ENCODE peak calls at places on chromosomes 6 and 20, in six cellular contexts. K, E, Y, T, F and J are unnamed samples.

GRCh38 chr6:760982-761955 is 68.3 kb upstream of the EXOC2 start:
- DNase-seq in K (no peak), E (no peak), Y (no peak), T (no peak), F (no peak), J (no peak)

GRCh38 chr6:156988276-156989158 is 211.3 kb downstream of the ARID1B start:
- DNase-seq in K (peak), E (no peak), Y (no peak), T (no peak), F (no peak), J (no peak)

GRCh38 chr6:127618729-127619128 is 41.8 kb downstream of the C6orf58 start:
- DNase-seq in K (no peak), E (no peak), Y (no peak), T (no peak), F (no peak), J (no peak)

GRCh38 chr6:139407718-139408222 is 33.3 kb upstream of the CITED2 start:
- DNase-seq in K (no peak), E (no peak), Y (no peak), T (no peak), F (no peak), J (no peak)

GRCh38 chr6:42698217-42698616 is 24.2 kb downstream of the PRPH2 start:
- DNase-seq in K (no peak), E (no peak), Y (no peak), T (no peak), F (no peak), J (no peak)

GRCh38 chr6:25603251-25603650 is 48.8 kb upstream of the SCGN start:
- DNase-seq in K (no peak), E (no peak), Y (no peak), T (no peak), F (no peak), J (no peak)

GRCh38 chr20:20292472-20292871 is 75.4 kb upstream of the INSM1 start:
- DNase-seq in K (peak), E (no peak), Y (no peak), T (no peak), F (no peak), J (no peak)

GRCh38 chr6:124273701-124274100 is 470.0 kb downstream of the NKAIN2 start:
- DNase-seq in K (no peak), E (no peak), Y (no peak), T (no peak), F (no peak), J (no peak)

GRCh38 chr20:61387204-61387958 is 135.3 kb downstream of the CDH4 start:
- DNase-seq in K (no peak), E (no peak), Y (no peak), T (peak), F (no peak), J (peak)

GRCh38 chr20:45919536-45919933 is 7.6 kb upstream of the PLTP start:
- DNase-seq in K (no peak), E (no peak), Y (peak), T (no peak), F (no peak), J (no peak)

GRCh38 chr6:116280161-116280959 is 630 bp upstream of the TSPYL1 start:
- DNase-seq in K (peak), E (no peak), Y (no peak), T (no peak), F (no peak), J (no peak)

GRCh38 chr20:22106308-22106938 is 401.0 kb downstream of the PAX1 start:
- DNase-seq in K (no peak), E (no peak), Y (no peak), T (no peak), F (no peak), J (no peak)

GRCh38 chr20:56636701-56637100 is 7.6 kb downstream of the TFAP2C start:
- DNase-seq in K (no peak), E (no peak), Y (no peak), T (no peak), F (no peak), J (no peak)

GRCh38 chr6:149461670-149462069 is 23.1 kb downstream of the ZC3H12D start:
- DNase-seq in K (no peak), E (no peak), Y (no peak), T (no peak), F (no peak), J (no peak)

GRCh38 chr6:105184921-105185320 is 5.1 kb upstream of the POPDC3 start:
- DNase-seq in K (no peak), E (no peak), Y (no peak), T (no peak), F (no peak), J (no peak)

GRCh38 chr6:113824411-113824810 is 32.7 kb upstream of the MARCKS start:
- DNase-seq in K (no peak), E (no peak), Y (no peak), T (no peak), F (no peak), J (no peak)

GRCh38 chr6:87808005-87808757 is 106.1 kb upstream of the AKIRIN2 start:
- DNase-seq in K (peak), E (no peak), Y (no peak), T (no peak), F (no peak), J (no peak)